ENCODE peak calls at places on chromosomes 16 and 17, in eight cellular contexts. W, P, R, E, H, M, G and Q are unnamed samples.

GRCh38 chr16:14264560-14264959 is 193.4 kb downstream of the MRTFB start:
- DNase-seq in E (no peak), P (no peak), H (no peak), G (no peak), W (no peak), M (no peak), R (no peak), Q (no peak)

GRCh38 chr16:30068750-30069574 is 3.4 kb downstream of the ALDOA start:
- DNase-seq in W (no peak), E (no peak), R (no peak), M (no peak), G (no peak), H (no peak), P (no peak), Q (peak)

GRCh38 chr16:85461814-85462404 is 151.2 kb upstream of the GSE1 start:
- DNase-seq in R (no peak), E (no peak), G (peak), W (peak), H (no peak), M (no peak), P (no peak), Q (peak)

GRCh38 chr17:28908640-28909098 is 5.8 kb upstream of the DHRS13 start:
- DNase-seq in H (no peak), R (peak), M (peak), E (peak), W (no peak), P (no peak), G (no peak), Q (no peak)

GRCh38 chr17:2723505-2723996 is 12.0 kb upstream of the CLUH start:
- DNase-seq in H (no peak), P (no peak), G (no peak), W (no peak), M (no peak), E (no peak), R (no peak), Q (no peak)

GRCh38 chr16:9212621-9213020 is 121.2 kb downstream of the HAPSTR1 start:
- DNase-seq in H (no peak), W (no peak), G (no peak), R (no peak), M (no peak), P (no peak), E (no peak), Q (no peak)

GRCh38 chr16:66914541-66914940 is 4.1 kb downstream of the CDH16 start:
- DNase-seq in R (no peak), G (no peak), H (no peak), W (no peak), E (no peak), M (no peak), P (no peak), Q (no peak)

GRCh38 chr17:8345951-8346665 is 6.5 kb downstream of the ODF4 start:
- DNase-seq in H (no peak), M (no peak), R (no peak), W (no peak), G (peak), P (peak), E (no peak), Q (no peak)

GRCh38 chr16:588639-588888 is 1.3 kb upstream of the RAB40C start:
- DNase-seq in G (peak), M (no peak), P (peak), R (no peak), W (no peak), E (no peak), H (no peak), Q (peak)

GRCh38 chr17:64420143-64420670 is 28.7 kb upstream of the MILR1 start:
- DNase-seq in R (peak), G (no peak), M (no peak), E (no peak), P (no peak), W (peak), H (no peak), Q (peak)

GRCh38 chr17:31492880-31493655 is 101.6 kb downstream of the RAB11FIP4 start:
- DNase-seq in W (no peak), E (no peak), R (no peak), P (peak), M (no peak), H (no peak), G (no peak), Q (no peak)

GRCh38 chr17:21061971-21062526 is 19.2 kb upstream of the USP22 start:
- DNase-seq in P (no peak), E (no peak), H (no peak), W (no peak), R (no peak), M (no peak), G (no peak), Q (no peak)

GRCh38 chr16:31052131-31052530 is 18.8 kb downstream of the STX4 start:
- DNase-seq in G (no peak), R (no peak), E (no peak), M (no peak), W (peak), H (no peak), P (no peak), Q (no peak)

GRCh38 chr16:689175-689897 is 862 bp downstream of the WDR24 start:
- DNase-seq in M (no peak), P (no peak), G (no peak), E (no peak), R (no peak), H (no peak), W (no peak), Q (no peak)

DNA sequence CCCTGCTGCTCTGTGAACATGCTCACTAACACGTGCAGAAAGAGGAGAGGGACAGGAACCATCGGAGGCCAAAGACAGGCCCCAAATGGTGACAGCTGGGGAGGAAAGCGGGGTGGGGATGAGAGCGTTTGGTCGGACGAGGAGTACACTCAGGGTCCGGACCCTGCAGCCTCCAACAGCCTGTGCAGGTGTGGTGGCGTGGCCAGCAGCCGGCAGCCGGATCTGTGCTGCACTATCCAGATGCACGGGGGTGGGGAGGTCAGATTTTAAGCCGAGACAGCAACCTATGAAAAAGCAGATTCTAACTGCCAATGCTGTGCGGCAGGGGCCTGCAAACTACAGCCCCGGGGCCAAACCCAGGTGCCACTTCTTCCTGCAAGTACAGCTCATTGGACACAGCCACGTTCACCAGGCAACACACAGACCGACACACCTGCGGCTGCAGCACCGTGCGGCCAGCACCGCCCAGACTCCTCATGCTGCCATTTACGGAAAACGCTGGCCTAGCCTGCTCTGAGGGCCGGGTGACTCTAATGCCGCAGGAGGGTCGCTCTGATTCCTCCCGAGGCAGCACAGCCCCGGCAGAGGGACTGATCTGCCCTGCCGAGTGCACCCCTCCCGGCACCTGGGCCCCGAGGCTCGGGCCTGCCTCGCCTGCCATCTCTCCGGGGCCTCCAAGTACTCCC is 21.2 kb downstream of the SLC16A3 start:
- DNase-seq in G (no peak), W (no peak), E (no peak), M (no peak), H (no peak), P (no peak), R (no peak), Q (no peak)
- TF ChIP-seq POLR2A in G (no peak), W (no peak), E (no peak), M (no peak), H (no peak), P (no peak), R (no peak), Q (no peak)

DNA sequence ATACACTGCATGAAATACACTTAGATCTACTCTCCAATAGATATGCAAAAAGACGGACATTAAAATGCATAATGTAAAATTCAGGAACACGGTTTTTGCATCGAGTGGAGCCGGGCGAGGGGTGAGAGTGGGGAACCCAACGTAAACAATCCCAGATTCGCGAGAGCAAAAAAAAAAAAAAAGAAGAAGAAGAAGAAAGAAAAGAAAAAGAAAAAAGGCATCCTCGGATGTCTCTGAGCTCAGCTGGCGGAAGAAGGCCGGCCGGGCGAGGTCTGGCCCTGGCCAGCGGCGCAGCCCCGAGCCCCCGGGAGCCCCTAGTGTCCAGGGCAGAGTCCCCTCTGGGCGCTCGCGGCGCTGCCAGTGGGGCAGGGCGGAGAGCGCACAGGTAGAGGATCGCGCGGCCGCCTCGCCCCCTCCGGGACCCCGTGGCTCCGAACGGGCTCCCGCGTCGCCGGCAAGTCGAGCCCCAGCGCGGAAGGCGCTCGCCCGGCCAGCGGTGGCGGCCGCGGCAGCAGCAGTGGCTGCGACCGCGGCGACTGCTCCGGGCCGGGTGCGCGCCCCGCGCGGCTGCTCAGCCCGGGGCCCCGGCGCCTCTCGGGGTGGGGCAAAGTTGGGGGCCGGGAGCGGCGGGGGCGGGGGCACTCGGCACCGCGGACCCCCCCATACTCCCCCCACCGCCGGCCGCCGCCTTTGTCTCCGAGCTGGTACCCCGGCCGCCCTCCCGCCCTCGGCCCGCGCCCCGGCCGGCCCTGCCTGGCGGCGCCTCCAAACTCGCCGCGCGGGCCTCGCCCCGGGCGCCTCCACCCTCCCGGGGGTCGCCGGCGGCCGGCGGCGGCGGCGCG is 9.7 kb upstream of the ZFHX3 start:
- DNase-seq in R (peak), P (no peak), G (peak), M (no peak), E (no peak), H (no peak), W (no peak), Q (peak)
- TF ChIP-seq POLR2A in R (peak), P (no peak), G (peak), M (no peak), E (no peak), H (peak), W (no peak), Q (no peak)

GRCh38 chr16:67930678-67931211 is 917 bp downstream of the CTRL start:
- DNase-seq in H (no peak), M (no peak), R (no peak), W (no peak), E (no peak), P (no peak), G (no peak), Q (no peak)
- TF ChIP-seq POLR2A in H (no peak), M (no peak), R (no peak), W (no peak), E (no peak), P (no peak), G (no peak), Q (no peak)

GRCh38 chr17:44310188-44310587 is 1.8 kb downstream of the RUNDC3A start:
- DNase-seq in R (no peak), P (no peak), M (no peak), E (no peak), W (no peak), H (no peak), G (no peak), Q (no peak)

GRCh38 chr17:44308865-44309264 is 464 bp downstream of the RUNDC3A start:
- DNase-seq in E (no peak), W (no peak), P (no peak), H (no peak), M (no peak), G (peak), R (no peak), Q (no peak)

GRCh38 chr17:44309472-44309871 is 1.1 kb downstream of the RUNDC3A start:
- DNase-seq in R (no peak), G (no peak), W (peak), E (no peak), H (no peak), M (no peak), P (no peak), Q (no peak)

GRCh38 chr17:44308320-44308818 is at the start of gene RUNDC3A:
- DNase-seq in W (peak), E (peak), H (no peak), G (peak), M (peak), R (peak), P (peak), Q (peak)

DNA sequence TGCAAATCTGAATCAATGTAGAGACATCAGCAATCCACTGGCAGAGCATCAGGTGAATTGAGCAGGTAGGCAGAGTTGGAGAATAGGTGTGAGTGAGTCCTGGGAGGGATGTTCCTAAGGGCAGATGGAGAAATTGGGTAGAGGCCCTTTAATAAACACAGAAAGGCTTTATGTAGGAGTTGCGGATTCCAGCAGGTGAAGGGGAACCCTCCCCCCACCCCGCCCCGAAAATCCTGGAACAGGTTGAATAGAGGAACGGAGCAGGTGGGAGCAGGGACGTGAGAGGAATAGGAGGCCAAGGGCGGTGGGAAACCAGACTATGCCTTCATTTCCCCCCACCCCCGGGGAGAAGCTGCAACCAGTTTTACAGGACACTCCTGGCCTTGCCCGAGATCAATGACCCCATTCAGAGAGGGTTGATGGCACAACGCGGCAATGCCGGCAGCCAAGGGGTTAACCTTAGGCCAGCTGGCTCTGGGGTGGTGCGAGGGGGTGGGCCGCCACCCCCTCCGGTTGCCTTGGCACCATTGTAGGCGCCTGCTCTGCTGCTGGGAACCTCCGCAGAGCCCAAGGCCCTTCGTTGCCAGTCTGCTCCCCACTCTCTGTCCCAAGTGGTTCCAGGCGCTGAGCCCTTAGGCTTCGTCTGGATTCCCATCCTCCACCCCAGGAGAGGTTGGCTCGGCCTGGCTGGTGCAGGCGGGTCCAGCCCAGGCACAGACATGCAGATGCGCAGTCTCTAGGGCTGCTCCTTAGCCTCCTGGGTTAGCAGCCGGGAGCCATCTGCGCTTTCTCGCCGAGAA is 814 bp upstream of the RUNDC3A start:
- DNase-seq in E (no peak), G (peak), H (no peak), P (no peak), M (no peak), W (no peak), R (no peak), Q (peak)
- TF ChIP-seq POLR2A in E (no peak), G (no peak), H (no peak), P (no peak), M (no peak), W (no peak), R (no peak), Q (no peak)

GRCh38 chr17:81329279-81329926 is 34.3 kb upstream of the SLC38A10 start:
- DNase-seq in G (peak), E (peak), R (peak), H (peak), P (peak), M (peak), W (peak), Q (no peak)
- TF ChIP-seq POLR2A in G (no peak), E (no peak), R (no peak), H (no peak), P (no peak), M (no peak), W (no peak), Q (no peak)